ENCODE peak calls at places on chromosomes 3 and 15, in seven cellular contexts. R is CD8-positive, alpha-beta T cell; H is BE2C; K is PC-9; S is body of pancreas; J is mucosa of descending colon; A is hepatocyte. T is an unnamed sample. For H3K9me3, the result is how much of the 10 kb centered on the place peaks cover.

GRCh38 chr3:159764211-159765024 is 224.2 kb upstream of the IL12A start:
- DNase-seq in R (no peak), H (peak), K (no peak), S (peak), J (peak), A (peak), T (peak)

GRCh38 chr3:128971421-128971820 is 22.5 kb downstream of the CFAP92 start:
- DNase-seq in R (no peak), H (no peak), K (no peak), S (peak), J (peak), A (peak), T (peak)

GRCh38 chr3:134840459-134840858 is 45.4 kb downstream of the EPHB1 start:
- DNase-seq in R (no peak), H (no peak), K (no peak), S (no peak), J (no peak), A (no peak), T (no peak)

GRCh38 chr15:87496795-87497194 is 759.7 kb downstream of the NTRK3 start:
- DNase-seq in R (no peak), H (no peak), K (no peak), S (no peak), J (no peak), A (no peak), T (no peak)

GRCh38 chr3:142028174-142028833 is 121.0 kb downstream of the TFDP2 start:
- DNase-seq in R (no peak), H (peak), K (peak), S (peak), J (peak), A (peak), T (peak)

GRCh38 chr3:87135412-87135811 is 91.7 kb upstream of the CHMP2B start:
- DNase-seq in R (no peak), H (no peak), K (no peak), S (no peak), J (no peak), A (no peak), T (no peak)

GRCh38 chr3:168162172-168162571 is 66.4 kb upstream of the GOLIM4 start:
- DNase-seq in R (no peak), H (no peak), K (no peak), S (no peak), J (no peak), A (no peak), T (peak)

GRCh38 chr3:72597756-72598195 is 250.5 kb downstream of the SHQ1 start:
- DNase-seq in R (no peak), H (peak), K (no peak), S (no peak), J (no peak), A (no peak), T (peak)

GRCh38 chr3:111662907-111663306 is 67.8 kb upstream of the ZBED2 start:
- DNase-seq in R (no peak), H (no peak), K (no peak), S (no peak), J (no peak), A (no peak), T (no peak)

GRCh38 chr15:34490421-34491193 is 53.0 kb upstream of the GOLGA8A start:
- DNase-seq in R (no peak), H (no peak), K (no peak), S (no peak), J (no peak), A (peak), T (no peak)

GRCh38 chr3:113516115-113516505 is 1.2 kb upstream of the SPICE1 start:
- DNase-seq in R (no peak), H (peak), K (no peak), S (no peak), J (peak), A (no peak), T (no peak)

GRCh38 chr3:184399410-184399809 is 19.6 kb downstream of the CHRD start:
- DNase-seq in R (no peak), H (no peak), K (no peak), S (peak), J (peak), A (peak), T (no peak)

GRCh38 chr15:44713006-44713966 is 2.0 kb downstream of the B2M start:
- DNase-seq in R (no peak), H (no peak), K (no peak), S (no peak), J (no peak), A (no peak), T (peak)

GRCh38 chr15:60614862-60615771 is 136.2 kb upstream of the ICE2 start:
- DNase-seq in R (no peak), H (no peak), K (no peak), S (peak), J (peak), A (peak), T (no peak)

GRCh38 chr3:129015388-129016105 is 14.4 kb downstream of the EFCC1 start:
- DNase-seq in R (peak), H (no peak), K (no peak), S (no peak), J (peak), A (no peak), T (no peak)

GRCh38 chr3:185215873-185216586 is 37.8 kb downstream of the EHHADH start:
- DNase-seq in R (no peak), H (no peak), K (no peak), S (no peak), J (no peak), A (no peak), T (peak)

GRCh38 chr3:49213998-49214397 is 42.6 kb downstream of the KLHDC8B start:
- DNase-seq in R (no peak), H (no peak), K (no peak), S (no peak), J (no peak), A (no peak), T (no peak)

GRCh38 chr15:31484369-31484951 is 157.8 kb downstream of the KLF13 start:
- DNase-seq in R (no peak), H (no peak), K (no peak), S (no peak), J (peak), A (no peak), T (no peak)

GRCh38 chr15:100147828-100148227 is 193.9 kb downstream of the ADAMTS17 start:
- DNase-seq in R (no peak), H (no peak), K (no peak), S (no peak), J (no peak), A (no peak), T (no peak)

GRCh38 chr3:73827204-73827603 is 202.5 kb upstream of the PDZRN3 start:
- DNase-seq in R (no peak), H (no peak), K (no peak), S (no peak), J (no peak), A (no peak), T (no peak)

GRCh38 chr3:28328188-28329151 is 20.1 kb upstream of the ZCWPW2 start:
- DNase-seq in R (no peak), H (no peak), K (no peak), S (no peak), J (no peak), A (peak), T (peak)

DNA sequence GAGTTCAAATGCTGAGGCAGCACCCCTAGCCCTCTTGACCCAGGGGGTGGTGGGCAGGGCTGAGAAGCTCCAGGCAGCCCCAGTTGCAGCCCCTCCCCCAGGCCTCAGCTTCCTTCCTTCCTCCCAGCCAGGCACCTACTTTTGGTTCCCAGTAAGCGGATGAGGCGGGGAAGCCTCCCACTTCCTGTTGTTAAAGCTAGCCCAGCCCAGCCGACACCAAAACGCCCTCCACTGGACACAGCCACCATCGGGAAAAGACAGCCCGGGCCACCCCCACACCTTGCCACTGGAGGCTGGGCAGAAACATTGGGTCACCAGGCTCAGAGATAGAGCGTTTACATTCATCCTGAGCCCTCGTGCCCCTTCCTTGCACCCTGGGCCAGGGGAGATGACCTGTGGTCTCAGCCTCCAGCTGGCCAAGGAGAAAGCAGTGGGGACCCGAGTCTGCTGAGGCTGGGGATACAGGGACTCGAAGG is 3.5 kb downstream of the DUSP7 start:
- DNase-seq in R (peak), H (peak), K (peak), S (peak), J (peak), A (peak), T (peak)
- H3K4me3 ChIP-seq in R (peak), H (peak), K (no peak), S (no peak), J (no peak), A (no peak), T (no peak)

DNA sequence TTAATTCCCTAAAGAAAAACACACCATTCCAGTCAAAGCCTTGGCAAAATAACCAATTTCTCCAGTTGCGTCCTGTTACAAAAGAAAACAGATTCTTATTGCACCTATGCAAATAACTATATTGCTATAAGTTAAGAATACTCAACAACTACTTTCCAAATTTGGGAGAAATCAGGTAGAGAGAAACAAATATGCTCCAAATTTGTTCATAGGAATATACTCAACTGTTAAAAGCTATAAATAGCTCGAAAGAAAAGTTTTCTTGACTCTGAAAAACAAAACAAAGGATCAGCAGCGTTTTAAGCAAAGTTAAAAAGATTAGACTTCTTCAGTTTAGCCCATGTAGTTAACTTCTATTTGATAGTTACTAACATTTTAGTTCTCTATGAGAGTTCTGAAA is 20.1 kb upstream of the SKIL start:
- DNase-seq in R (no peak), H (no peak), K (no peak), S (no peak), J (no peak), A (no peak), T (no peak)
- H3K9me3 ChIP-seq in R (under half), H (under half), K (under half), S (under half), J (under half), A (under half), T (under half)

DNA sequence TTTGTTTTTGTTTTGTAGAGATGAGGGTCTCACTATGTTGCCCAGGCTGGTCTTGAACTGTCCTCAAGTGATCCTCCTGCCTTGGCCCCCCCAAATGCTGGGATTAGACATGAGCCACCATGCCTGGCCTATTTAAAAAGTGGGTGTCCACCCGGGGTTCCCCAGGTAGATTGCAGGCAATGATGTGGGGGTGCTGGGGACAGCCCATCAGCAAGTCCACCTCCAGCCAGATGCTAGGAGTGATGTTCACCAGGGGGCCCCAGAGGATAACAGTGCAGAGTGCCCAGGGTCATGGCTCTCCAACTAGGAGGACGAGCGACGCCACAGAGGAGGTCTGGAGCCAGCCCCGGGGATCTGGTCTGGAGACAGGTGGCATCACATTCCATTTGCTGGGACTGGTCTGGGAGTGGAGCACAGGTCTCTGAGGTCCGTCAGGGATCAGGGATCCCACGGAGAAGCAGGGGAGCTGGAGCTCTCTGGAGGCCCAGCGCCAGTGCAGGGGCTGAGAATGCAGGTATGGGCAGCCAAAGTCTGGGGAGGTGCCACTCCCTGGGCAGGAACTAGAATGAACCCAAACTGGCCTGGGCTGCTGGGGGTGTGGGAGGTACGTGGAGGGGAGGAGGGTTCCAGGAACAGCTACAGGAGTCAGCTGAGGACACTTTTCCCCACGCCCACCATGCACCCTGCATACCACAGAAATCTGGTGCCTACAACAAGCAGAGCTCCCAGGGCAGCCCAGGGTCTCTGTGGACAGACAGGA is 51.2 kb upstream of the PCSK6 start:
- DNase-seq in R (peak), H (peak), K (peak), S (no peak), J (no peak), A (no peak), T (no peak)
- TF ChIP-seq CTCF in R (no peak), H (peak), K (peak), S (no peak), J (no peak), A (no peak), T (no peak)

DNA sequence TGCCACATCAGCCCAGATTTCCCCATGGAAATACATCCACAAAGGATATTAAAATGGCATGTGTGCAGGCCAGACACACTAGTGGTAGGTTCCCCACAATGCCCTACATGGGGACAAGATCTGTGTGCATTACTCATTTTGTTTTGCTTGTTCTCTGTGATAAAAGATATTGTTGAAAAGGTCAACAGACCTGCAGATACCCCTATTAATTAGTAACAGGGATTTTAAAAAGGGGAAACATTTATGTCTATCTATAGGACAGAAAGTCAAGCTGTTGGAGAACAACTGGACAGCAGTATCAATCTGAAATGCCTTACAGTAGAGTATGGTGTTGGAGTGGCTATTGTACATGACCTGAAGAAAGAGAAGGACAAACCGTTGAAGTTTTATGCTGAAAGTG is 596.0 kb upstream of the GRM7 start:
- DNase-seq in R (no peak), H (no peak), K (no peak), S (no peak), J (no peak), A (no peak), T (no peak)
- H3K4me3 ChIP-seq in R (no peak), H (no peak), K (no peak), S (no peak), J (no peak), A (no peak), T (no peak)

GRCh38 chr3:31562525-31562924 is 29.8 kb downstream of the STT3B start:
- DNase-seq in R (peak), H (no peak), K (no peak), S (no peak), J (peak), A (no peak), T (peak)
- H3K9me3 ChIP-seq in R (under half), H (under half), K (under half), S (under half), J (under half), A (under half), T (under half)

GRCh38 chr15:74680461-74680860 is 15.4 kb downstream of the EDC3 start:
- DNase-seq in R (no peak), H (no peak), K (no peak), S (no peak), J (no peak), A (no peak), T (no peak)

GRCh38 chr15:74683758-74684157 is 12.1 kb downstream of the EDC3 start:
- DNase-seq in R (no peak), H (no peak), K (no peak), S (no peak), J (no peak), A (no peak), T (no peak)

DNA sequence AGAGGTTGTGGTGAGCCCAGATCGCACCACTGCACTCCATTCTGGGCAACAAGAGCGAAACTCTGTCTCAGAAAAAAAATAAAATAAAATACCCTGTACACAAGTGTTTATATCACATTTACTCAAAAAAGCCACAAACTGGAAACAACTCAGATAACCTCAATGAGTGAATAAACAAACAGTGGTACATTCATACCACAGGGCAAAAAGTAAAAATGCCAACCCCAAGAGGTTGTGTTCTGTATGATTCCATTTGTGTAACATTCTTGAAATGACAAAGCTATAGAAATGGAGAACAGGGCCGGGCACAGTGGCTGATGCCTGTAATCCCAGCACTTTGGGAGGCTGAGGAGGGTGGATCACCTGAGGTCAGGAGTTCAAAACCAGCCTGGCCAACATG is 12.9 kb downstream of the EDC3 start:
- DNase-seq in R (no peak), H (no peak), K (no peak), S (no peak), J (no peak), A (no peak), T (no peak)
- TF ChIP-seq CTCF in R (no peak), H (no peak), K (no peak), S (no peak), J (no peak), A (no peak), T (no peak)

T was measured in cardiac muscle cell.